ENCODE peak calls at places on chromosomes 2 and 18, in seven cellular contexts. One of them, this sample, is unnamed.

GRCh38 chr2:164917296-164917903 is 37.9 kb downstream of the SLC38A11 start:
- DNase-seq in BE2C: peak
- DNase-seq in heart left ventricle: peak
- DNase-seq in bronchial epithelial cell: peak
- DNase-seq in HepG2: peak
- DNase-seq in sigmoid colon: peak
- DNase-seq in fibroblast of pulmonary artery: peak
- DNase-seq in this sample: peak

GRCh38 chr2:118046628-118047210 is 32.8 kb upstream of the CCDC93 start:
- DNase-seq in BE2C: no peak
- DNase-seq in heart left ventricle: no peak
- DNase-seq in bronchial epithelial cell: peak
- DNase-seq in HepG2: peak
- DNase-seq in sigmoid colon: no peak
- DNase-seq in fibroblast of pulmonary artery: peak
- DNase-seq in this sample: peak

GRCh38 chr2:123128951-123129350 is 896.1 kb upstream of the CNTNAP5 start:
- DNase-seq in BE2C: no peak
- DNase-seq in heart left ventricle: no peak
- DNase-seq in bronchial epithelial cell: no peak
- DNase-seq in HepG2: no peak
- DNase-seq in sigmoid colon: no peak
- DNase-seq in fibroblast of pulmonary artery: no peak
- DNase-seq in this sample: no peak

GRCh38 chr18:38801640-38802039 is 1236.0 kb upstream of the CELF4 start:
- DNase-seq in BE2C: no peak
- DNase-seq in heart left ventricle: no peak
- DNase-seq in bronchial epithelial cell: no peak
- DNase-seq in HepG2: no peak
- DNase-seq in sigmoid colon: no peak
- DNase-seq in fibroblast of pulmonary artery: no peak
- DNase-seq in this sample: no peak

GRCh38 chr18:34297287-34297686 is 72.6 kb upstream of the NOL4 start:
- DNase-seq in BE2C: no peak
- DNase-seq in heart left ventricle: no peak
- DNase-seq in bronchial epithelial cell: no peak
- DNase-seq in HepG2: no peak
- DNase-seq in sigmoid colon: no peak
- DNase-seq in fibroblast of pulmonary artery: no peak
- DNase-seq in this sample: no peak

GRCh38 chr18:47755102-47755456 is 175.4 kb downstream of the SMAD2 start:
- DNase-seq in BE2C: no peak
- DNase-seq in heart left ventricle: no peak
- DNase-seq in bronchial epithelial cell: no peak
- DNase-seq in HepG2: no peak
- DNase-seq in sigmoid colon: no peak
- DNase-seq in fibroblast of pulmonary artery: no peak
- DNase-seq in this sample: no peak

GRCh38 chr2:2950403-2950952 is 427.1 kb downstream of the EIPR1 start:
- DNase-seq in BE2C: no peak
- DNase-seq in heart left ventricle: no peak
- DNase-seq in bronchial epithelial cell: no peak
- DNase-seq in HepG2: no peak
- DNase-seq in sigmoid colon: no peak
- DNase-seq in fibroblast of pulmonary artery: no peak
- DNase-seq in this sample: no peak

GRCh38 chr2:160294889-160295288 is 94.8 kb upstream of the ITGB6 start:
- DNase-seq in BE2C: no peak
- DNase-seq in heart left ventricle: no peak
- DNase-seq in bronchial epithelial cell: no peak
- DNase-seq in HepG2: no peak
- DNase-seq in sigmoid colon: no peak
- DNase-seq in fibroblast of pulmonary artery: no peak
- DNase-seq in this sample: no peak

GRCh38 chr2:202084265-202084664 is 11.2 kb downstream of the KIAA2012 start:
- DNase-seq in BE2C: no peak
- DNase-seq in heart left ventricle: no peak
- DNase-seq in bronchial epithelial cell: peak
- DNase-seq in HepG2: no peak
- DNase-seq in sigmoid colon: no peak
- DNase-seq in fibroblast of pulmonary artery: no peak
- DNase-seq in this sample: no peak

GRCh38 chr18:57422313-57422872 is 12.8 kb upstream of the ONECUT2 start:
- DNase-seq in BE2C: no peak
- DNase-seq in heart left ventricle: no peak
- DNase-seq in bronchial epithelial cell: no peak
- DNase-seq in HepG2: peak
- DNase-seq in sigmoid colon: no peak
- DNase-seq in fibroblast of pulmonary artery: no peak
- DNase-seq in this sample: no peak

GRCh38 chr2:73243884-73244570 is 9.9 kb downstream of the CCT7 start:
- DNase-seq in BE2C: peak
- DNase-seq in heart left ventricle: no peak
- DNase-seq in bronchial epithelial cell: peak
- DNase-seq in HepG2: no peak
- DNase-seq in sigmoid colon: no peak
- DNase-seq in fibroblast of pulmonary artery: peak
- DNase-seq in this sample: peak

GRCh38 chr2:45876611-45877010 is 225.1 kb downstream of the PRKCE start:
- DNase-seq in BE2C: no peak
- DNase-seq in heart left ventricle: no peak
- DNase-seq in bronchial epithelial cell: no peak
- DNase-seq in HepG2: no peak
- DNase-seq in sigmoid colon: no peak
- DNase-seq in fibroblast of pulmonary artery: no peak
- DNase-seq in this sample: no peak

GRCh38 chr2:108538000-108538625 is 3.8 kb downstream of the LIMS1 start:
- DNase-seq in BE2C: no peak
- DNase-seq in heart left ventricle: no peak
- DNase-seq in bronchial epithelial cell: peak
- DNase-seq in HepG2: no peak
- DNase-seq in sigmoid colon: no peak
- DNase-seq in fibroblast of pulmonary artery: no peak
- DNase-seq in this sample: no peak

GRCh38 chr2:239075918-239076727 is 228.2 kb downstream of the TWIST2 start:
- DNase-seq in BE2C: no peak
- DNase-seq in heart left ventricle: no peak
- DNase-seq in bronchial epithelial cell: no peak
- DNase-seq in HepG2: no peak
- DNase-seq in sigmoid colon: no peak
- DNase-seq in fibroblast of pulmonary artery: no peak
- DNase-seq in this sample: no peak

GRCh38 chr2:191617589-191617988 is 60.3 kb upstream of the NABP1 start:
- DNase-seq in BE2C: no peak
- DNase-seq in heart left ventricle: no peak
- DNase-seq in bronchial epithelial cell: peak
- DNase-seq in HepG2: no peak
- DNase-seq in sigmoid colon: no peak
- DNase-seq in fibroblast of pulmonary artery: no peak
- DNase-seq in this sample: no peak

GRCh38 chr2:98127229-98127989 is 40.4 kb downstream of the VWA3B start:
- DNase-seq in BE2C: no peak
- DNase-seq in heart left ventricle: no peak
- DNase-seq in bronchial epithelial cell: peak
- DNase-seq in HepG2: no peak
- DNase-seq in sigmoid colon: no peak
- DNase-seq in fibroblast of pulmonary artery: no peak
- DNase-seq in this sample: no peak

GRCh38 chr2:168047291-168047690 is 200.1 kb downstream of the STK39 start:
- DNase-seq in BE2C: no peak
- DNase-seq in heart left ventricle: no peak
- DNase-seq in bronchial epithelial cell: no peak
- DNase-seq in HepG2: peak
- DNase-seq in sigmoid colon: no peak
- DNase-seq in fibroblast of pulmonary artery: no peak
- DNase-seq in this sample: no peak

GRCh38 chr2:183010112-183010511 is 28.1 kb downstream of the NCKAP1 start:
- DNase-seq in BE2C: peak
- DNase-seq in heart left ventricle: peak
- DNase-seq in bronchial epithelial cell: peak
- DNase-seq in HepG2: no peak
- DNase-seq in sigmoid colon: no peak
- DNase-seq in fibroblast of pulmonary artery: peak
- DNase-seq in this sample: peak

GRCh38 chr18:26073742-26074141 is 16.7 kb downstream of the SS18 start:
- DNase-seq in BE2C: no peak
- DNase-seq in heart left ventricle: no peak
- DNase-seq in bronchial epithelial cell: no peak
- DNase-seq in HepG2: no peak
- DNase-seq in sigmoid colon: no peak
- DNase-seq in fibroblast of pulmonary artery: peak
- DNase-seq in this sample: peak

GRCh38 chr2:66370824-66371223 is 64.1 kb upstream of the MEIS1 start:
- DNase-seq in BE2C: no peak
- DNase-seq in heart left ventricle: no peak
- DNase-seq in bronchial epithelial cell: peak
- DNase-seq in HepG2: no peak
- DNase-seq in sigmoid colon: no peak
- DNase-seq in fibroblast of pulmonary artery: no peak
- DNase-seq in this sample: no peak

GRCh38 chr2:65366595-65367125 is 65.7 kb downstream of the SPRED2 start:
- DNase-seq in BE2C: peak
- DNase-seq in heart left ventricle: no peak
- DNase-seq in bronchial epithelial cell: peak
- DNase-seq in HepG2: peak
- DNase-seq in sigmoid colon: no peak
- DNase-seq in fibroblast of pulmonary artery: peak
- DNase-seq in this sample: peak
- H3K4me3 ChIP-seq in BE2C: peak
- H3K4me3 ChIP-seq in heart left ventricle: no peak
- H3K4me3 ChIP-seq in bronchial epithelial cell: peak
- H3K4me3 ChIP-seq in HepG2: no peak
- H3K4me3 ChIP-seq in sigmoid colon: no peak
- H3K4me3 ChIP-seq in fibroblast of pulmonary artery: peak
- H3K4me3 ChIP-seq in this sample: peak

DNA sequence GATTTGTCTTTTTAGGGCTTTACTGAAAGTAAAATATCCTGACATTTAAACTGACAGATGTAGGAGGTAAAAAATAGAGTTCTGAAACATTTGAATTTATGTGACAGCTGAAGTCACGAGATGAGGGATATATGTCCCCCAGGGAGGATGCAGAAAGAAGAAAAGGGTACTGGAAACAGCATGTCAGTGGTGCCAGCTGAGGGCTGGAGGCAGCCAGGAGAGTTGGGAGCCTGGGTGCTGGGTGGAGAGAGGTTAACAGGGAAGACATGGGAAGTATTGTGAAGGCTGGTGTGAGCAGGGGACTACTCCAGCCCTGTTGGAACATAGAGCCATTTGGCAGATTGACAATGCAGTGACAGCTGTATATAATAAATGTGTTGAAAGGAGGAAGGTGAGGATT is 11.8 kb upstream of the MOCOS start:
- DNase-seq in BE2C: no peak
- DNase-seq in heart left ventricle: no peak
- DNase-seq in bronchial epithelial cell: no peak
- DNase-seq in HepG2: no peak
- DNase-seq in sigmoid colon: no peak
- DNase-seq in fibroblast of pulmonary artery: no peak
- DNase-seq in this sample: no peak
- TF ChIP-seq CTCF in BE2C: no peak
- TF ChIP-seq CTCF in heart left ventricle: no peak
- TF ChIP-seq CTCF in bronchial epithelial cell: no peak
- TF ChIP-seq CTCF in HepG2: no peak
- TF ChIP-seq CTCF in sigmoid colon: no peak
- TF ChIP-seq CTCF in fibroblast of pulmonary artery: no peak
- TF ChIP-seq CTCF in this sample: no peak

GRCh38 chr2:166360906-166361305 is 14.8 kb downstream of the SCN9A start:
- DNase-seq in BE2C: no peak
- DNase-seq in heart left ventricle: no peak
- DNase-seq in bronchial epithelial cell: no peak
- DNase-seq in HepG2: no peak
- DNase-seq in sigmoid colon: no peak
- DNase-seq in fibroblast of pulmonary artery: no peak
- DNase-seq in this sample: no peak

GRCh38 chr2:166361351-166362153 is 14.2 kb downstream of the SCN9A start:
- DNase-seq in BE2C: no peak
- DNase-seq in heart left ventricle: no peak
- DNase-seq in bronchial epithelial cell: peak
- DNase-seq in HepG2: peak
- DNase-seq in sigmoid colon: no peak
- DNase-seq in fibroblast of pulmonary artery: peak
- DNase-seq in this sample: peak

GRCh38 chr2:166365803-166366420 is 9.8 kb downstream of the SCN9A start:
- DNase-seq in BE2C: no peak
- DNase-seq in heart left ventricle: no peak
- DNase-seq in bronchial epithelial cell: no peak
- DNase-seq in HepG2: no peak
- DNase-seq in sigmoid colon: no peak
- DNase-seq in fibroblast of pulmonary artery: peak
- DNase-seq in this sample: no peak

GRCh38 chr2:166364476-166365161 is 11.1 kb downstream of the SCN9A start:
- DNase-seq in BE2C: no peak
- DNase-seq in heart left ventricle: no peak
- DNase-seq in bronchial epithelial cell: no peak
- DNase-seq in HepG2: no peak
- DNase-seq in sigmoid colon: no peak
- DNase-seq in fibroblast of pulmonary artery: no peak
- DNase-seq in this sample: no peak

GRCh38 chr2:166365239-166365638 is 10.5 kb downstream of the SCN9A start:
- DNase-seq in BE2C: no peak
- DNase-seq in heart left ventricle: no peak
- DNase-seq in bronchial epithelial cell: no peak
- DNase-seq in HepG2: no peak
- DNase-seq in sigmoid colon: no peak
- DNase-seq in fibroblast of pulmonary artery: no peak
- DNase-seq in this sample: no peak
- H3K4me3 ChIP-seq in BE2C: no peak
- H3K4me3 ChIP-seq in heart left ventricle: no peak
- H3K4me3 ChIP-seq in bronchial epithelial cell: no peak
- H3K4me3 ChIP-seq in HepG2: no peak
- H3K4me3 ChIP-seq in sigmoid colon: no peak
- H3K4me3 ChIP-seq in fibroblast of pulmonary artery: no peak
- H3K4me3 ChIP-seq in this sample: no peak

DNA sequence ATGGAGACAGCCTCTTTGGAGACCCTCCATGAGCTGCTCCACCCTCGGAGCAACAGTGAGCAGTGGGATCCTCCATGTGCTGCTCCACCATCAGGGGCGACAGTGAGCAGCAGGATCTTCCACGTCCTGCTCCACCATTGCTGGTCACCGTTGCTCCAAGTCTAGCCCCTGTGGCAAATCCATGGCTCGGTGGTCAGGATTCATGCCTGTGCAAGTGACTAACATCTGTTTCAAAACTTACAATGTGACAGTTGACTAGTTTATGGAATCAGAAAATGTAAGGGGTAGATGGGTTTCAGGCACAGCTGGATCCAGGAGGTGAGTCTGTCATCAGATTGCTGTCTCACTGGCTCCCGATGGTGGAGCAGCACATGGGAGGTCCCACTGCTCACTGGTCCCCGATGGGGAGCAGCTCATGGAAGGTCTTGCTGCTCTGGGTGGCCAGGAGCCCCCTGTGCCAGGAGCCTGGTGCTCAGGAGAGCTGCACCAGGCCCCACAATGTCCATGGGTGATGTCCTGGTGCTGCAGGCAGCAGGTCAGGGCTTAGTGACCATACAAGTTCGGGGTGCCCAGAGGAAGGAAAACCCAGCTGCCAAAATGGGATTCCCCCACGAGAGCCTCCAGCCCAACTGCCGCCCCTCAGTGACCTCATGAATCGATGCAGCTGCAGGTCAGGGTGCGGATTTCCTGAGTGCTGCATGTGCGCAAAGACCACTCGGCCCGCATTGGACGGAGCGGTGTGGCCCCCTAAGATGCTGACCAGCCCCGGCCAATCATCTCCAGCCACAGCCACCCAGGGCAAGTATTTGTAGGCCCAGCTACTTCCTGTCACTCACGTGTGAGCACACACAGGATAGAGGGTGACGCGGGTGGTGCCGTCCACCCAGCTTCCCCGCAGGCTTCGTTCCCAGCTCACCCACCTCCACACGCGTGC is 116.5 kb upstream of the OTOS start:
- DNase-seq in BE2C: no peak
- DNase-seq in heart left ventricle: no peak
- DNase-seq in bronchial epithelial cell: no peak
- DNase-seq in HepG2: no peak
- DNase-seq in sigmoid colon: no peak
- DNase-seq in fibroblast of pulmonary artery: no peak
- DNase-seq in this sample: no peak
- TF ChIP-seq CTCF in BE2C: no peak
- TF ChIP-seq CTCF in heart left ventricle: no peak
- TF ChIP-seq CTCF in bronchial epithelial cell: no peak
- TF ChIP-seq CTCF in HepG2: peak
- TF ChIP-seq CTCF in sigmoid colon: no peak
- TF ChIP-seq CTCF in fibroblast of pulmonary artery: no peak
- TF ChIP-seq CTCF in this sample: no peak

This sample was measured in fibroblast of the aortic adventitia.